ENCODE peak calls at places on chromosomes 1 and 21, in ten cellular contexts. F is chondrocyte; D is SJSA1; R is effector memory CD8-positive, alpha-beta T cell; B is IMR-90; H is Kasumi-1; J is astrocyte; U is hepatic stellate cell; T is neural crest cell; A is fibroblast of the aortic adventitia. X is an unnamed sample.
A peak's percentile ranks its signal among the peaks of the same experiment; 100 is the strongest.

GRCh38 chr1:11487196-11487751 is 8.3 kb downstream of the DISP3 start:
- DNase-seq in F (no peak), U (no peak), B (no peak), H (no peak), D (no peak), J (no peak), T (no peak), R (no peak), A (no peak), X (peak; percentile 3)

GRCh38 chr1:201914456-201915235 is 25.9 kb downstream of the SHISA4 start:
- DNase-seq in H (no peak), F (no peak), B (peak; percentile 36), A (no peak), R (no peak), U (no peak), J (peak; percentile 43), T (no peak), D (no peak), X (no peak)

GRCh38 chr1:45880930-45881329 is 77.5 kb downstream of the MAST2 start:
- DNase-seq in J (peak; percentile 51), H (no peak), D (peak; percentile 39), A (peak; percentile 63), U (no peak), F (no peak), R (no peak), B (peak; percentile 75), T (no peak), X (no peak)

GRCh38 chr1:170114916-170115315 is 30.8 kb upstream of the NTMT2 start:
- DNase-seq in H (peak; percentile 28), J (peak; percentile 26), R (no peak), F (no peak), U (peak; percentile 10), B (peak; percentile 51), T (no peak), A (peak; percentile 68), D (no peak), X (no peak)

GRCh38 chr1:221766210-221766609 is 24.3 kb upstream of the DUSP10 start:
- DNase-seq in F (no peak), R (no peak), T (no peak), A (peak; percentile 45), U (no peak), H (peak; percentile 18), B (peak; percentile 83), D (no peak), J (peak; percentile 30), X (no peak)

GRCh38 chr1:184973308-184974085 is 811 bp downstream of the NIBAN1 start:
- DNase-seq in R (peak; percentile 68), A (peak; percentile 92), T (peak; percentile 18), J (peak; percentile 42), B (peak; percentile 82), U (peak; percentile 58), H (peak; percentile 34), F (no peak), D (peak; percentile 60), X (peak; percentile 74)

GRCh38 chr21:28699591-28700259 is 293.0 kb downstream of the LTN1 start:
- DNase-seq in D (no peak), R (no peak), T (no peak), A (no peak), J (no peak), F (no peak), B (no peak), H (no peak), U (no peak), X (no peak)

GRCh38 chr1:206736878-206737728 is 33.5 kb upstream of the IL19 start:
- DNase-seq in D (no peak), A (no peak), B (no peak), F (no peak), H (no peak), T (no peak), U (no peak), J (no peak), R (peak; percentile 78), X (no peak)

GRCh38 chr1:10941891-10942541 is 70.4 kb upstream of the TARDBP start:
- DNase-seq in F (no peak), A (peak; percentile 48), T (peak; percentile 89), U (peak; percentile 88), R (peak; percentile 64), J (no peak), B (no peak), H (peak; percentile 42), D (peak; percentile 38), X (peak; percentile 90)

GRCh38 chr1:27600500-27601175 is 3.3 kb downstream of the AHDC1 start:
- DNase-seq in A (no peak), D (no peak), R (no peak), F (no peak), J (no peak), T (no peak), B (peak; percentile 45), U (no peak), H (peak; percentile 74), X (peak; percentile 63)

GRCh38 chr21:39705849-39706248 is 39.1 kb upstream of the IGSF5 start:
- DNase-seq in H (no peak), R (no peak), J (no peak), A (peak; percentile 19), U (no peak), D (no peak), T (no peak), B (peak; percentile 12), F (no peak), X (no peak)

GRCh38 chr1:212566522-212567479 is 41.8 kb upstream of the ATF3 start:
- DNase-seq in B (peak; percentile 90), U (peak; percentile 45), F (no peak), R (peak; percentile 33), D (peak; percentile 74), J (peak; percentile 81), A (peak; percentile 60), T (no peak), H (peak; percentile 45), X (peak; percentile 43)

GRCh38 chr1:192489046-192489445 is 86.5 kb upstream of the RGS1 start:
- DNase-seq in T (no peak), B (peak; percentile 40), R (no peak), A (peak; percentile 61), F (no peak), J (peak; percentile 61), H (no peak), D (no peak), U (no peak), X (no peak)

GRCh38 chr1:235855811-235856429 is 10.8 kb downstream of the LYST start:
- DNase-seq in B (peak; percentile 33), T (no peak), R (no peak), H (peak; percentile 34), J (no peak), D (no peak), U (no peak), F (no peak), A (no peak), X (no peak)

GRCh38 chr1:76576876-76577817 is 290.1 kb upstream of the ST6GALNAC5 start:
- DNase-seq in D (no peak), R (no peak), F (no peak), J (no peak), B (no peak), U (no peak), T (no peak), A (no peak), H (no peak), X (peak; percentile 31)

GRCh38 chr1:113615425-113615824 is 143.9 kb downstream of the PHTF1 start:
- DNase-seq in A (peak; percentile 51), T (no peak), U (no peak), R (no peak), F (no peak), D (peak; percentile 52), H (no peak), B (peak; percentile 48), J (peak; percentile 77), X (no peak)

GRCh38 chr1:53375440-53375839 is 47.6 kb upstream of the LRP8 start:
- DNase-seq in J (no peak), F (peak; percentile 91), H (no peak), B (no peak), D (no peak), A (no peak), R (no peak), U (no peak), T (no peak), X (peak; percentile 42)

GRCh38 chr1:210787800-210788199 is 346.1 kb downstream of the KCNH1 start:
- DNase-seq in R (no peak), A (no peak), D (no peak), T (no peak), F (no peak), B (no peak), U (no peak), J (no peak), H (no peak), X (no peak)

GRCh38 chr21:23858878-23859277 is 1748.4 kb downstream of the MRPL39 start:
- DNase-seq in B (no peak), T (no peak), R (no peak), D (no peak), J (no peak), U (no peak), H (no peak), A (no peak), F (no peak), X (peak; percentile 4)